ENCODE peak calls at places on chromosome 21, in ten cellular contexts. One of them, this sample, is unnamed.

GRCh38 chr21:35732788-35733187 is 327.5 kb downstream of the SETD4 start:
- DNase-seq in foreskin fibroblast: no peak
- DNase-seq in lower lobe of right lung: no peak
- DNase-seq in MM.1S: no peak
- DNase-seq in astrocyte: no peak
- DNase-seq in AG10803: no peak
- DNase-seq in BE2C: no peak
- DNase-seq in AG04450: no peak
- DNase-seq in thyroid gland: peak; percentile 6
- DNase-seq in HCT116: no peak
- DNase-seq in this sample: no peak

GRCh38 chr21:31557421-31557955 is 102.0 kb upstream of the SOD1 start:
- DNase-seq in foreskin fibroblast: no peak
- DNase-seq in lower lobe of right lung: no peak
- DNase-seq in MM.1S: peak; percentile 62
- DNase-seq in astrocyte: no peak
- DNase-seq in AG10803: no peak
- DNase-seq in BE2C: peak; percentile 30
- DNase-seq in AG04450: no peak
- DNase-seq in thyroid gland: no peak
- DNase-seq in HCT116: no peak
- DNase-seq in this sample: no peak

GRCh38 chr21:37335053-37335452 is 31.5 kb upstream of the DYRK1A start:
- DNase-seq in foreskin fibroblast: no peak
- DNase-seq in lower lobe of right lung: no peak
- DNase-seq in MM.1S: no peak
- DNase-seq in astrocyte: no peak
- DNase-seq in AG10803: no peak
- DNase-seq in BE2C: no peak
- DNase-seq in AG04450: no peak
- DNase-seq in thyroid gland: no peak
- DNase-seq in HCT116: no peak
- DNase-seq in this sample: no peak

GRCh38 chr21:36388835-36389234 is 3.6 kb downstream of the CHAF1B start:
- DNase-seq in foreskin fibroblast: peak; percentile 8
- DNase-seq in lower lobe of right lung: no peak
- DNase-seq in MM.1S: no peak
- DNase-seq in astrocyte: peak; percentile 65
- DNase-seq in AG10803: peak; percentile 51
- DNase-seq in BE2C: no peak
- DNase-seq in AG04450: no peak
- DNase-seq in thyroid gland: peak; percentile 34
- DNase-seq in HCT116: no peak
- DNase-seq in this sample: no peak

GRCh38 chr21:31484219-31484618 is 140.2 kb upstream of the TIAM1 start:
- DNase-seq in foreskin fibroblast: no peak
- DNase-seq in lower lobe of right lung: no peak
- DNase-seq in MM.1S: no peak
- DNase-seq in astrocyte: no peak
- DNase-seq in AG10803: no peak
- DNase-seq in BE2C: no peak
- DNase-seq in AG04450: no peak
- DNase-seq in thyroid gland: no peak
- DNase-seq in HCT116: no peak
- DNase-seq in this sample: no peak

GRCh38 chr21:37230632-37231246 is 36.4 kb downstream of the VPS26C start:
- DNase-seq in foreskin fibroblast: no peak
- DNase-seq in lower lobe of right lung: no peak
- DNase-seq in MM.1S: no peak
- DNase-seq in astrocyte: no peak
- DNase-seq in AG10803: no peak
- DNase-seq in BE2C: no peak
- DNase-seq in AG04450: no peak
- DNase-seq in thyroid gland: no peak
- DNase-seq in HCT116: no peak
- DNase-seq in this sample: no peak

GRCh38 chr21:14306143-14306907 is 76.6 kb downstream of the HSPA13 start:
- DNase-seq in foreskin fibroblast: no peak
- DNase-seq in lower lobe of right lung: no peak
- DNase-seq in MM.1S: peak; percentile 35
- DNase-seq in astrocyte: no peak
- DNase-seq in AG10803: peak; percentile 13
- DNase-seq in BE2C: no peak
- DNase-seq in AG04450: no peak
- DNase-seq in thyroid gland: no peak
- DNase-seq in HCT116: no peak
- DNase-seq in this sample: peak; percentile 3

GRCh38 chr21:39137248-39138186 is 45.7 kb downstream of the PSMG1 start:
- DNase-seq in foreskin fibroblast: peak; percentile 25
- DNase-seq in lower lobe of right lung: no peak
- DNase-seq in MM.1S: no peak
- DNase-seq in astrocyte: peak; percentile 46
- DNase-seq in AG10803: peak; percentile 79
- DNase-seq in BE2C: peak; percentile 51
- DNase-seq in AG04450: no peak
- DNase-seq in thyroid gland: no peak
- DNase-seq in HCT116: no peak
- DNase-seq in this sample: no peak

GRCh38 chr21:19850157-19850556 is 1148.1 kb upstream of the NCAM2 start:
- DNase-seq in foreskin fibroblast: no peak
- DNase-seq in lower lobe of right lung: no peak
- DNase-seq in MM.1S: no peak
- DNase-seq in astrocyte: no peak
- DNase-seq in AG10803: no peak
- DNase-seq in BE2C: no peak
- DNase-seq in AG04450: no peak
- DNase-seq in thyroid gland: no peak
- DNase-seq in HCT116: no peak
- DNase-seq in this sample: no peak

GRCh38 chr21:36183144-36183795 is 26.6 kb downstream of the DOP1B start:
- DNase-seq in foreskin fibroblast: no peak
- DNase-seq in lower lobe of right lung: no peak
- DNase-seq in MM.1S: no peak
- DNase-seq in astrocyte: no peak
- DNase-seq in AG10803: peak; percentile 20
- DNase-seq in BE2C: no peak
- DNase-seq in AG04450: no peak
- DNase-seq in thyroid gland: no peak
- DNase-seq in HCT116: no peak
- DNase-seq in this sample: no peak

GRCh38 chr21:29053011-29053553 is 20.4 kb downstream of the CCT8 start:
- DNase-seq in foreskin fibroblast: no peak
- DNase-seq in lower lobe of right lung: no peak
- DNase-seq in MM.1S: no peak
- DNase-seq in astrocyte: no peak
- DNase-seq in AG10803: no peak
- DNase-seq in BE2C: no peak
- DNase-seq in AG04450: no peak
- DNase-seq in thyroid gland: no peak
- DNase-seq in HCT116: no peak
- DNase-seq in this sample: no peak

GRCh38 chr21:14737922-14738321 is 191.8 kb upstream of the SAMSN1 start:
- DNase-seq in foreskin fibroblast: no peak
- DNase-seq in lower lobe of right lung: no peak
- DNase-seq in MM.1S: peak; percentile 74
- DNase-seq in astrocyte: no peak
- DNase-seq in AG10803: peak; percentile 25
- DNase-seq in BE2C: peak; percentile 24
- DNase-seq in AG04450: no peak
- DNase-seq in thyroid gland: peak; percentile 10
- DNase-seq in HCT116: peak; percentile 37
- DNase-seq in this sample: peak; percentile 72

GRCh38 chr21:16137106-16137505 is 407.3 kb downstream of the USP25 start:
- DNase-seq in foreskin fibroblast: no peak
- DNase-seq in lower lobe of right lung: no peak
- DNase-seq in MM.1S: no peak
- DNase-seq in astrocyte: peak; percentile 49
- DNase-seq in AG10803: no peak
- DNase-seq in BE2C: no peak
- DNase-seq in AG04450: no peak
- DNase-seq in thyroid gland: no peak
- DNase-seq in HCT116: no peak
- DNase-seq in this sample: no peak
- H3K4me3 ChIP-seq in foreskin fibroblast: no peak overlapping the region
- H3K4me3 ChIP-seq in lower lobe of right lung: no peak overlapping the region
- H3K4me3 ChIP-seq in MM.1S: no peak overlapping the region
- H3K4me3 ChIP-seq in astrocyte: no peak overlapping the region
- H3K4me3 ChIP-seq in AG10803: no peak overlapping the region
- H3K4me3 ChIP-seq in BE2C: no peak overlapping the region
- H3K4me3 ChIP-seq in AG04450: no peak overlapping the region
- H3K4me3 ChIP-seq in thyroid gland: no peak overlapping the region
- H3K4me3 ChIP-seq in HCT116: no peak overlapping the region
- H3K4me3 ChIP-seq in this sample: no peak overlapping the region

GRCh38 chr21:41929248-41929647 is 24.6 kb downstream of the C2CD2 start:
- DNase-seq in foreskin fibroblast: no peak
- DNase-seq in lower lobe of right lung: no peak
- DNase-seq in MM.1S: no peak
- DNase-seq in astrocyte: no peak
- DNase-seq in AG10803: no peak
- DNase-seq in BE2C: no peak
- DNase-seq in AG04450: no peak
- DNase-seq in thyroid gland: no peak
- DNase-seq in HCT116: no peak
- DNase-seq in this sample: no peak

GRCh38 chr21:41932576-41933258 is 21.1 kb downstream of the C2CD2 start:
- DNase-seq in foreskin fibroblast: no peak
- DNase-seq in lower lobe of right lung: peak; percentile 54
- DNase-seq in MM.1S: no peak
- DNase-seq in astrocyte: peak; percentile 86
- DNase-seq in AG10803: peak; percentile 54
- DNase-seq in BE2C: peak; percentile 24
- DNase-seq in AG04450: no peak
- DNase-seq in thyroid gland: peak; percentile 25
- DNase-seq in HCT116: peak; percentile 8
- DNase-seq in this sample: no peak

GRCh38 chr21:41931041-41931451 is 22.8 kb downstream of the C2CD2 start:
- DNase-seq in foreskin fibroblast: no peak
- DNase-seq in lower lobe of right lung: no peak
- DNase-seq in MM.1S: no peak
- DNase-seq in astrocyte: no peak
- DNase-seq in AG10803: no peak
- DNase-seq in BE2C: no peak
- DNase-seq in AG04450: no peak
- DNase-seq in thyroid gland: peak; percentile 71
- DNase-seq in HCT116: no peak
- DNase-seq in this sample: no peak

GRCh38 chr21:41932191-41932575 is 21.6 kb downstream of the C2CD2 start:
- DNase-seq in foreskin fibroblast: peak; percentile 65
- DNase-seq in lower lobe of right lung: no peak
- DNase-seq in MM.1S: no peak
- DNase-seq in astrocyte: peak; percentile 83
- DNase-seq in AG10803: peak; percentile 76
- DNase-seq in BE2C: no peak
- DNase-seq in AG04450: peak; percentile 51
- DNase-seq in thyroid gland: no peak
- DNase-seq in HCT116: peak; percentile 84
- DNase-seq in this sample: no peak

GRCh38 chr21:41933259-41934079 is 20.3 kb downstream of the C2CD2 start:
- DNase-seq in foreskin fibroblast: peak; percentile 60
- DNase-seq in lower lobe of right lung: no peak
- DNase-seq in MM.1S: no peak
- DNase-seq in astrocyte: no peak
- DNase-seq in AG10803: peak; percentile 68
- DNase-seq in BE2C: no peak
- DNase-seq in AG04450: no peak
- DNase-seq in thyroid gland: no peak
- DNase-seq in HCT116: no peak
- DNase-seq in this sample: no peak
- H3K4me3 ChIP-seq in foreskin fibroblast: no peak overlapping the region
- H3K4me3 ChIP-seq in lower lobe of right lung: peak overlapping the region; percentile 40
- H3K4me3 ChIP-seq in MM.1S: no peak overlapping the region
- H3K4me3 ChIP-seq in astrocyte: peak overlapping the region; percentile 31
- H3K4me3 ChIP-seq in AG10803: peak overlapping the region; percentile 57
- H3K4me3 ChIP-seq in BE2C: no peak overlapping the region
- H3K4me3 ChIP-seq in AG04450: peak overlapping the region; percentile 46
- H3K4me3 ChIP-seq in thyroid gland: peak overlapping the region; percentile 10
- H3K4me3 ChIP-seq in HCT116: no peak overlapping the region
- H3K4me3 ChIP-seq in this sample: no peak overlapping the region

GRCh38 chr21:44301093-44301492 is 1.2 kb downstream of the PFKL start:
- DNase-seq in foreskin fibroblast: no peak
- DNase-seq in lower lobe of right lung: no peak
- DNase-seq in MM.1S: no peak
- DNase-seq in astrocyte: no peak
- DNase-seq in AG10803: no peak
- DNase-seq in BE2C: no peak
- DNase-seq in AG04450: no peak
- DNase-seq in thyroid gland: no peak
- DNase-seq in HCT116: no peak
- DNase-seq in this sample: no peak
- H3K4me3 ChIP-seq in foreskin fibroblast: peak overlapping the region; percentile 75
- H3K4me3 ChIP-seq in lower lobe of right lung: peak overlapping the region; percentile 78
- H3K4me3 ChIP-seq in MM.1S: peak overlapping the region; percentile 78
- H3K4me3 ChIP-seq in astrocyte: peak overlapping the region; percentile 63
- H3K4me3 ChIP-seq in AG10803: peak overlapping the region; percentile 79
- H3K4me3 ChIP-seq in BE2C: peak overlapping the region; percentile 61
- H3K4me3 ChIP-seq in AG04450: peak overlapping the region; percentile 71
- H3K4me3 ChIP-seq in thyroid gland: peak overlapping the region; percentile 94
- H3K4me3 ChIP-seq in HCT116: peak overlapping the region; percentile 76
- H3K4me3 ChIP-seq in this sample: peak overlapping the region; percentile 58

GRCh38 chr21:25850126-25850831 is 115.5 kb downstream of the GABPA start:
- DNase-seq in foreskin fibroblast: no peak
- DNase-seq in lower lobe of right lung: no peak
- DNase-seq in MM.1S: no peak
- DNase-seq in astrocyte: no peak
- DNase-seq in AG10803: no peak
- DNase-seq in BE2C: no peak
- DNase-seq in AG04450: no peak
- DNase-seq in thyroid gland: no peak
- DNase-seq in HCT116: no peak
- DNase-seq in this sample: peak; percentile 39

GRCh38 chr21:25848309-25848708 is 113.5 kb downstream of the GABPA start:
- DNase-seq in foreskin fibroblast: no peak
- DNase-seq in lower lobe of right lung: no peak
- DNase-seq in MM.1S: no peak
- DNase-seq in astrocyte: no peak
- DNase-seq in AG10803: no peak
- DNase-seq in BE2C: no peak
- DNase-seq in AG04450: no peak
- DNase-seq in thyroid gland: no peak
- DNase-seq in HCT116: no peak
- DNase-seq in this sample: no peak

GRCh38 chr21:25842925-25843324 is 108.2 kb downstream of the GABPA start:
- DNase-seq in foreskin fibroblast: no peak
- DNase-seq in lower lobe of right lung: no peak
- DNase-seq in MM.1S: no peak
- DNase-seq in astrocyte: no peak
- DNase-seq in AG10803: no peak
- DNase-seq in BE2C: no peak
- DNase-seq in AG04450: no peak
- DNase-seq in thyroid gland: no peak
- DNase-seq in HCT116: no peak
- DNase-seq in this sample: no peak

DNA sequence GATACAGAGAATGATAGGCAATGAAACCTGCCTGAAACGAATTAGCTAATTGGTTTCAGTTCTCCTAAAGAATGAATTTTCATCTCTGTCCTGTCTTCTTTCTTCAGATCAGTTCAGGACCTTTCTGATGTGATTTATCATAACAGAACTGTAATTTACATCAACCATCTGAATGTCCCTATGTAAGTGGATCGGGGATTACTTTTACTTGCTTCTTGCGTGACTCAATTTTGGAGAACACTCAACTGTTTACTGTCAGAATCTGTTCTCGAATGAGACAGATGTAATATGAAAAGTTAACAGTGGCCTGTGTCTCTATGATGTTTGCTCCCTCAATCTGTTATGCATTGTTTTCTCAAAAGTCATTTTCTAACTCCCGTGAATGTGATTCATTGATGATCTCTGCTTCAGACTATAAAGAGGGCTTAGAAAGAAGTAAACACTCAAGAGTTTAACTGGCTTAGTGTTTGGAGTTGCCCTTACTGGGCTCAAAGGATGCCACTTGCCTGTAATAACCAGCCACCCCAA is 111.0 kb downstream of the GABPA start:
- DNase-seq in foreskin fibroblast: no peak
- DNase-seq in lower lobe of right lung: no peak
- DNase-seq in MM.1S: no peak
- DNase-seq in astrocyte: no peak
- DNase-seq in AG10803: peak; percentile 13
- DNase-seq in BE2C: no peak
- DNase-seq in AG04450: no peak
- DNase-seq in thyroid gland: no peak
- DNase-seq in HCT116: no peak
- DNase-seq in this sample: no peak
- H3K4me3 ChIP-seq in foreskin fibroblast: no peak overlapping the region
- H3K4me3 ChIP-seq in lower lobe of right lung: no peak overlapping the region
- H3K4me3 ChIP-seq in MM.1S: no peak overlapping the region
- H3K4me3 ChIP-seq in astrocyte: no peak overlapping the region
- H3K4me3 ChIP-seq in AG10803: no peak overlapping the region
- H3K4me3 ChIP-seq in BE2C: no peak overlapping the region
- H3K4me3 ChIP-seq in AG04450: no peak overlapping the region
- H3K4me3 ChIP-seq in thyroid gland: no peak overlapping the region
- H3K4me3 ChIP-seq in HCT116: no peak overlapping the region
- H3K4me3 ChIP-seq in this sample: no peak overlapping the region

This sample was measured in Jurkat, Clone E6-1.